ENCODE peak calls at places on chromosome 18, in four cellular contexts. K is activated CD4-positive, alpha-beta T cell treated with anti-CD3 and anti-CD28 coated beads, Interleukin-2, amount 50 U/mL, for 48 hours; U is T-cell; D is esophagus squamous epithelium. E is an unnamed sample.

GRCh38 chr18:59917422-59917821 is 17.6 kb downstream of the PMAIP1 start:
- DNase-seq in D (no peak), K (no peak), U (no peak), E (no peak)

GRCh38 chr18:13455960-13456471 is 237.5 kb downstream of the LDLRAD4 start:
- DNase-seq in D (no peak), K (peak), U (no peak), E (peak)

GRCh38 chr18:23573948-23574431 is 12.3 kb downstream of the NPC1 start:
- DNase-seq in U (peak), K (peak), D (no peak), E (no peak)

GRCh38 chr18:27685807-27686412 is 491.0 kb downstream of the CDH2 start:
- DNase-seq in U (no peak), D (no peak), K (no peak), E (no peak)

GRCh38 chr18:79275461-79275860 is 120.3 kb upstream of the NFATC1 start:
- DNase-seq in D (no peak), K (no peak), U (no peak), E (no peak)

GRCh38 chr18:45049548-45050307 is 369.0 kb downstream of the SETBP1 start:
- DNase-seq in U (no peak), K (no peak), D (no peak), E (no peak)

GRCh38 chr18:70296781-70297180 is 7.9 kb downstream of the SOCS6 start:
- DNase-seq in K (no peak), D (no peak), U (no peak), E (no peak)

GRCh38 chr18:61992923-61993322 is 100.1 kb upstream of the RNF152 start:
- DNase-seq in K (no peak), D (no peak), U (no peak), E (no peak)

GRCh38 chr18:62069556-62069955 is 117.3 kb downstream of the PIGN start:
- DNase-seq in D (no peak), K (no peak), U (no peak), E (no peak)

GRCh38 chr18:49162226-49162848 is 211.6 kb upstream of the SMAD7 start:
- DNase-seq in D (no peak), U (no peak), K (no peak), E (no peak)

GRCh38 chr18:13501896-13502295 is 224.5 kb downstream of the FAM210A start:
- DNase-seq in K (peak), U (no peak), D (no peak), E (no peak)

GRCh38 chr18:69785466-69785865 is 162.2 kb downstream of the CD226 start:
- DNase-seq in K (no peak), D (no peak), U (no peak), E (no peak)

GRCh38 chr18:30457156-30457555 is 585.4 kb downstream of the DSC3 start:
- DNase-seq in U (no peak), D (no peak), K (no peak), E (no peak)

GRCh38 chr18:32717151-32717550 is 55.7 kb downstream of the KLHL14 start:
- DNase-seq in U (no peak), K (no peak), D (no peak), E (no peak)

GRCh38 chr18:49814147-49814499 is 790 bp upstream of the ACAA2 start:
- DNase-seq in D (no peak), K (peak), U (peak), E (peak)

GRCh38 chr18:44839239-44839666 is 158.6 kb downstream of the SETBP1 start:
- DNase-seq in K (peak), U (peak), D (peak), E (peak)

E was measured in CD8-positive, alpha-beta T cell.